ENCODE peak calls at places on chromosomes 12 and 14, in eight cellular contexts. A is neural progenitor cell, Z is GM23248, S is HCT116, U is PC-3, X is OCI-LY7, Y is GM23338, K is SK-N-SH. B is an unnamed sample.

GRCh38 chr12:56333197-56333678 is 562 bp downstream of the PAN2 start:
- DNase-seq in K (peak; percentile 52), U (no peak), A (no peak), Y (no peak), Z (no peak), S (no peak), X (peak; percentile 15), B (no peak)

GRCh38 chr14:74634964-74635363 is 22.9 kb upstream of the LTBP2 start:
- DNase-seq in Y (no peak), A (peak; percentile 33), U (no peak), S (no peak), X (no peak), K (no peak), Z (no peak), B (no peak)

GRCh38 chr12:18907793-18908580 is 170.1 kb downstream of the CAPZA3 start:
- DNase-seq in A (no peak), K (no peak), Y (no peak), Z (no peak), U (no peak), X (no peak), S (no peak), B (no peak)

GRCh38 chr12:27651201-27651600 is 45.0 kb upstream of the REP15 start:
- DNase-seq in X (no peak), A (no peak), Z (peak; percentile 19), Y (no peak), K (no peak), S (no peak), U (peak; percentile 20), B (no peak)

GRCh38 chr12:14326699-14327098 is 38.8 kb upstream of the ATF7IP start:
- DNase-seq in Y (no peak), K (no peak), A (no peak), X (no peak), U (no peak), S (no peak), Z (peak; percentile 51), B (no peak)

GRCh38 chr12:45468751-45469615 is 253.1 kb downstream of the ANO6 start:
- DNase-seq in U (no peak), K (no peak), A (no peak), X (no peak), Y (peak; percentile 21), S (no peak), Z (no peak), B (no peak)

GRCh38 chr12:7899755-7900154 is 27.0 kb upstream of the SLC2A14 start:
- DNase-seq in K (no peak), A (no peak), S (no peak), U (peak; percentile 55), Z (peak; percentile 71), X (no peak), Y (no peak), B (no peak)

GRCh38 chr12:10301103-10301502 is 6.6 kb upstream of the KLRD1 start:
- DNase-seq in S (no peak), U (peak; percentile 38), K (no peak), A (no peak), Y (no peak), X (no peak), Z (peak; percentile 9), B (no peak)

GRCh38 chr12:100789146-100789545 is 5.4 kb upstream of the ANO4 start:
- DNase-seq in U (peak; percentile 8), K (no peak), X (no peak), Y (no peak), Z (peak; percentile 73), S (no peak), A (no peak), B (no peak)

GRCh38 chr12:124109760-124110159 is 136.7 kb downstream of the ZNF664 start:
- DNase-seq in A (peak; percentile 43), U (peak; percentile 45), Y (peak; percentile 94), K (peak; percentile 57), X (peak; percentile 73), S (peak; percentile 49), Z (peak; percentile 34), B (peak; percentile 66)

GRCh38 chr14:73198253-73198652 is 39.1 kb upstream of the PAPLN start:
- DNase-seq in X (no peak), U (no peak), A (no peak), Z (no peak), S (no peak), K (no peak), Y (peak; percentile 42), B (no peak)

GRCh38 chr14:49303952-49304516 is 282.1 kb downstream of the RPS29 start:
- DNase-seq in Z (peak; percentile 35), U (peak; percentile 60), K (no peak), Y (peak; percentile 84), A (peak; percentile 73), S (no peak), X (peak; percentile 10), B (peak; percentile 27)

GRCh38 chr14:68506021-68506644 is 286.7 kb downstream of the ZFP36L1 start:
- DNase-seq in S (no peak), A (peak; percentile 26), Y (peak; percentile 34), X (peak; percentile 32), U (peak; percentile 71), Z (peak; percentile 85), K (no peak), B (no peak)

GRCh38 chr14:58899317-58899713 is 261.6 kb downstream of the DACT1 start:
- DNase-seq in K (no peak), A (no peak), X (no peak), Z (peak; percentile 90), U (peak; percentile 74), S (no peak), Y (no peak), B (no peak)

GRCh38 chr14:29645117-29645516 is 282.5 kb downstream of the PRKD1 start:
- DNase-seq in Y (no peak), Z (no peak), S (no peak), K (no peak), U (no peak), A (no peak), X (no peak), B (no peak)

GRCh38 chr12:16586350-16587109 is 19.4 kb downstream of the LMO3 start:
- DNase-seq in A (no peak), K (no peak), S (no peak), Y (no peak), Z (peak; percentile 13), U (no peak), X (no peak), B (no peak)

GRCh38 chr14:47678993-47679392 is 3.6 kb upstream of the MDGA2 start:
- DNase-seq in Z (no peak), A (peak; percentile 37), S (no peak), K (no peak), X (no peak), Y (peak; percentile 52), U (peak; percentile 18), B (no peak)

GRCh38 chr12:62660763-62661162 is 194.1 kb downstream of the MON2 start:
- DNase-seq in Y (no peak), S (no peak), X (no peak), K (no peak), U (peak; percentile 75), Z (peak; percentile 87), A (no peak), B (no peak)

GRCh38 chr12:38838211-38838850 is 67.1 kb downstream of the CPNE8 start:
- DNase-seq in Y (no peak), U (no peak), Z (no peak), S (no peak), X (no peak), A (no peak), K (no peak), B (no peak)

GRCh38 chr12:129903956-129904769 is at the start of gene TMEM132D:
- DNase-seq in Y (peak; percentile 60), X (no peak), U (no peak), Z (no peak), S (no peak), K (peak; percentile 39), A (peak; percentile 73), B (no peak)

GRCh38 chr12:93020225-93020997 is 91.3 kb upstream of the EEA1 start:
- DNase-seq in A (no peak), Y (no peak), S (no peak), K (no peak), U (peak; percentile 73), Z (no peak), X (no peak), B (no peak)
- H3K4me2 ChIP-seq in A (no peak overlapping the region), Y (no peak overlapping the region), S (peak overlapping the region; percentile 11), K (no peak overlapping the region), U (peak overlapping the region; percentile 50), Z (no peak overlapping the region), X (no peak overlapping the region), B (no peak overlapping the region)

DNA sequence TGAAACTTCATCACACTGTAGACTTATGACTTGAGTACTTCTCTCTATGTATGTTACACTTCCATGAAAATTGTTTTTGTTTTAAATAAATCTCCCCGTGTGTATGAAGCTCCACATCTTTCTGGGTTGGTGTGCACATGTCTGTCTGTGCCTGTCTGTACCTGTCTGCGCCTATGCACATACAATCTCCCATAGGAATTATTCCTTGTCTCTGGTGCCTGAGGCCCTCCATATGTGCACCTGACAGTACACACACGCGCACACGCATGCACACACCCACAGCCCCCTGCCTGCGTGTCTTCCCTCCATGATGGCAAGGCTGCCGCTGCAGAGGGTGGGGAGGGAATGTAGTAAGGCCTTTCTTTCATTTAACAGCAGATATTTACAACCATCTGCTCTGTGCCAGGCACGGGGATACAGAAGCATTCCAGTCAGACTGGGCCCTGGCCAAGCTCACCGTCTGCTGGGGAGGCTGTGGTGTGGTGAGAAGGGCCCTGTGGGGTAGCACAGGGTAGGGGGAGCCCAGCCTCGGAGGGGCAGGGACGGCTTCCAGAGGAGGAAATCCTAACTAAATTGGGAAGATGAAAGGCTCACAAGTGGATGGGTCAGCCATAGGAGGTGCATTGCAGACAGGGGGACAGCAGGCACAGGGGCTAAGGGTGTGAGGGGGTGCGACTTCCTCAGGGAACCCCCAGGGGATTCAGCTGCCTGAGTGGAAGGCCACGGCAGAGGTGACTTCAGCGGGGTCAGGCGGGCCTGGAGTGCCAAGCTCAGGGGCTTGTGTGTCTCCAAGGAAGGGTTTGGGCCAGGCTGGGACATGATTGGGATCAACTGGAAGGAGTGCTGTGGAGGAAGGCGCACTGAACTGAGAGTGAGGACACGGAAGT is 26.1 kb downstream of the KRT8 start:
- DNase-seq in U (no peak), S (no peak), X (no peak), K (no peak), A (no peak), Y (no peak), Z (no peak), B (no peak)
- H2AFZ ChIP-seq in U (peak overlapping the region; percentile 78), S (peak overlapping the region; percentile 26), X (no peak overlapping the region), K (no peak overlapping the region), A (peak overlapping the region; percentile 74), Y (peak overlapping the region; percentile 99), Z (peak overlapping the region; percentile 67), B (peak overlapping the region; percentile 84)

DNA sequence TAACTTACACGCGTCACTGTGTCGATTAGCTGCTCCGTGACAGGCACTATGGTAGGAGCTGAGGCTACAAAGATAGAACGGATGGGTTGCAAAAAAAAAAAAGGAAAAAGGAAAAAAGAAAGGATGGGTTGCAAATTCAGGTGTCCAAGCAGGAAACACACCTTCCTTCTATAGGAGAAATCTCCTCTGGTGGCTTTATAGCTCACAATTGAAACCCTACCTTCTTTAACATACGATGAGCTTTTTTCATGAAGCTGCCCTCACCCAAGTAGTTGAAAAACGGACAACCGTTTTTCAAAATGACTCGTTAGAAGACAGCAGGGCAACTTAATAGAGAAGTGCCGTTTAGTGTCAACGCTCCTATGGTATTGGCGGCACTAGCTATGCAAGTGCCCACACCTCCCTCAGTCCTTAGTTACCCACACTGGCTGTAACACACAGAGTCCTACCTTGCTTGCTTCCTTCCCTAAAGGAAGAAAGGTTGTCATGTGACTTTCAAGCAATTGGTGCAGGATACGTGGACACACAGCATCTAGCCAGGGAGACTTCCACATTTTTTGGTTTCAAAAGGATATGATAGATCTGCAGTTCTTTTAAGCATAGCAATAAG is 677 bp upstream of the TRIP11 start:
- DNase-seq in X (peak; percentile 48), A (no peak), Y (peak; percentile 21), U (peak; percentile 28), S (peak; percentile 12), Z (peak; percentile 60), K (peak; percentile 47), B (peak; percentile 58)
- TF ChIP-seq EZH2phosphoT487 in X (no peak), A (no peak), Y (no peak), U (no peak), S (no peak), Z (no peak), K (no peak), B (no peak)

GRCh38 chr12:111274820-111275219 is 94.1 kb downstream of the PHETA1 start:
- DNase-seq in K (peak; percentile 81), Y (peak; percentile 61), U (peak; percentile 40), S (peak; percentile 15), X (peak; percentile 19), Z (peak; percentile 31), A (peak; percentile 33), B (no peak)
- H3K4me2 ChIP-seq in K (no peak overlapping the region), Y (no peak overlapping the region), U (no peak overlapping the region), S (no peak overlapping the region), X (no peak overlapping the region), Z (no peak overlapping the region), A (no peak overlapping the region), B (no peak overlapping the region)

B was measured in MM.1S.